ENCODE peak calls at places on chromosomes 2 and 18, in ten cellular contexts. Q is MM.1S, G is astrocyte of the spinal cord, O is K562, K is nephron progenitor cell, F is brain microvascular endothelial cell, T is A549, V is IMR-90, A is kidney epithelial cell, H is dorsolateral prefrontal cortex. X is an unnamed sample.

GRCh38 chr18:74255022-74255658 is 36.6 kb downstream of the CYB5A start:
- DNase-seq in Q (peak), G (peak), O (no peak), K (no peak), F (no peak), T (no peak), V (peak), A (no peak), H (no peak), X (no peak)

GRCh38 chr2:84424152-84424551 is 34.9 kb downstream of the SUCLG1 start:
- DNase-seq in Q (no peak), G (peak), O (peak), K (no peak), F (no peak), T (peak), V (peak), A (no peak), H (no peak), X (peak)

GRCh38 chr18:63070750-63071502 is 248.6 kb downstream of the BCL2 start:
- DNase-seq in Q (no peak), G (no peak), O (no peak), K (no peak), F (no peak), T (no peak), V (no peak), A (no peak), H (no peak), X (no peak)

GRCh38 chr18:50284226-50284885 is 3.0 kb upstream of the MBD1 start:
- DNase-seq in Q (no peak), G (peak), O (no peak), K (no peak), F (no peak), T (no peak), V (no peak), A (no peak), H (no peak), X (no peak)

GRCh38 chr18:73509460-73509859 is 638.2 kb downstream of the FBXO15 start:
- DNase-seq in Q (no peak), G (peak), O (no peak), K (no peak), F (no peak), T (no peak), V (peak), A (no peak), H (no peak), X (peak)

GRCh38 chr2:226136739-226137138 is 662.9 kb downstream of the IRS1 start:
- DNase-seq in Q (no peak), G (no peak), O (no peak), K (no peak), F (no peak), T (no peak), V (no peak), A (no peak), H (no peak), X (no peak)

GRCh38 chr2:69385443-69386151 is 1.4 kb downstream of the GFPT1 start:
- DNase-seq in Q (peak), G (peak), O (no peak), K (no peak), F (no peak), T (no peak), V (peak), A (no peak), H (no peak), X (no peak)

GRCh38 chr2:192139813-192140212 is 54.9 kb downstream of the TMEFF2 start:
- DNase-seq in Q (no peak), G (no peak), O (no peak), K (no peak), F (no peak), T (no peak), V (no peak), A (no peak), H (no peak), X (no peak)

GRCh38 chr2:100339823-100340222 is 17.5 kb upstream of the LONRF2 start:
- DNase-seq in Q (no peak), G (no peak), O (no peak), K (no peak), F (no peak), T (no peak), V (no peak), A (no peak), H (no peak), X (no peak)

GRCh38 chr2:129400825-129401224 is 578.6 kb upstream of the RAB6C start:
- DNase-seq in Q (no peak), G (no peak), O (no peak), K (peak), F (no peak), T (no peak), V (no peak), A (no peak), H (no peak), X (no peak)

GRCh38 chr2:109473006-109473380 is 140.8 kb downstream of the SEPTIN10 start:
- DNase-seq in Q (no peak), G (no peak), O (no peak), K (no peak), F (no peak), T (no peak), V (no peak), A (no peak), H (no peak), X (no peak)

GRCh38 chr2:241788572-241788971 is 11.9 kb downstream of the GAL3ST2 start:
- DNase-seq in Q (no peak), G (no peak), O (no peak), K (no peak), F (no peak), T (no peak), V (no peak), A (no peak), H (no peak), X (no peak)

GRCh38 chr2:99806758-99807157 is 316.9 kb upstream of the REV1 start:
- DNase-seq in Q (no peak), G (peak), O (no peak), K (no peak), F (peak), T (no peak), V (peak), A (peak), H (no peak), X (peak)

GRCh38 chr2:71861186-71862160 is 286.2 kb downstream of the CYP26B1 start:
- DNase-seq in Q (no peak), G (no peak), O (no peak), K (no peak), F (no peak), T (no peak), V (no peak), A (no peak), H (no peak), X (no peak)
- TF ChIP-seq CTCF in Q (no peak), G (no peak), O (no peak), K (no peak), F (no peak), T (no peak), V (no peak), A (no peak), H (no peak), X (no peak)

DNA sequence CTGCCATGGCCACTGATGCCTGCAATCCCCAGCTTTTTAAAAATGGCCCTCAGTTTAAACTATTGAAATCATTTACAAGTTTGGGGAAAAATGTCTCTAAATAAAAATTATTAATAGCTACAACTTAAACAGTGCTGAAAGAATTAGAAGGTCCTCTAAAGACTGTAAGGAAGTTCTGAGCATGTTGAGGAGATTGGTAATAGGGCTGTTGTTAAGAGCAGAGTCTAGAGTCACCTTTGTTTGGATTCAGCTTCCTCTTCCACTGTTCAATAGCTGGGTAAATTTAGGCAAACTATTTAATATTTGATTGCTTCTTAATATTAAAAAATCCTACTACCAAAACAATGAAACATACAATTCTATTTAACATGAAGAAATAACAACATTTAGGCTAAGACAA is 1127.1 kb upstream of the DDX18 start:
- DNase-seq in Q (no peak), G (no peak), O (no peak), K (no peak), F (no peak), T (no peak), V (no peak), A (no peak), H (no peak), X (no peak)
- TF ChIP-seq CTCF in Q (no peak), G (no peak), O (no peak), K (no peak), F (no peak), T (no peak), V (no peak), A (no peak), H (no peak), X (no peak)

DNA sequence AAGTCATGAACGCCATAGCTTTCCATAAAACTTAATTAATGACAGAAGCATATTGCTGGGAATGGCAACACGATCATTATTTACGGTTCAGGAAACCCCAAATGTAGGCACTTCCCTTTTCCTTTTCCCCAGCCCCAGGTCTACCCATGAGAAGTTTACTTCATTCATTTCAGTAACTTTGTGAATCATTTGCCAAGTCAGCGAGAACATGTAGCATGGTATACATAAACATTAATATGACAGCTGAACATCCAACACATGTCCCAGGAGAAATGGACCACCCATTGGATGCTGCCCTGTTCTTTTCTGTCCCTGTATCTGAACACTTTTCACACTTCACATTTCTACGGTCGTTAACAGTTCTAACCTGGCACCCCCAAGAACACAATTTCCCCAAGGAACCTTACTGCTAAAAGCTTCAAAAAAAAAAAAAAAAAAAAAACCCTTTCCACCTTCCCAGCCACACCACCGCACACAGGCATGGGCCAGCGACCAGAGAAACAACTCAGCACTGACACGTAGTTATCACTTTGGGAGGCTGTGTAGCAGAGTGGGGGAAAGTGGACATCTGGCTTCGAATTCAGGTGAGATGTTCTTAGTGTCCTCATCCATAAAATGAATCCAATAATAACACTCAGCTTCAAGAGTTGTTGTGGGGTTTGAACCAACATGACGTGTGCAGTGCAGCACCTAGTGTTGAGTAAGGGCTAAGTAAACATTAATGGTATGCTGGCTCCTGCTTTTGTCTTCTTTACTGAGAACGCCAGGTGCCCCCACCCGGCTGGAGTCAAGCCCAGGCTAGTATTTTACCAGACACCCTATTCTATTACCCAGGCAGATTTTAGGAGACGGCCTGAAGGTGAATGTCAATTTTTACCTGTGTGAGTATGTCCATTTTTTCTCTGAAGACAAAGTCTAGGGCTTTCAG is 371.5 kb downstream of the LNPK start:
- DNase-seq in Q (no peak), G (no peak), O (no peak), K (no peak), F (no peak), T (no peak), V (no peak), A (no peak), H (no peak), X (no peak)
- TF ChIP-seq CTCF in Q (no peak), G (no peak), O (no peak), K (no peak), F (no peak), T (no peak), V (no peak), A (no peak), H (no peak), X (no peak)

GRCh38 chr2:74759991-74760390 is 73.9 kb upstream of the HK2 start:
- DNase-seq in Q (no peak), G (no peak), O (no peak), K (no peak), F (no peak), T (no peak), V (peak), A (no peak), H (no peak), X (no peak)

GRCh38 chr2:74763962-74764428 is 69.9 kb upstream of the HK2 start:
- DNase-seq in Q (no peak), G (no peak), O (no peak), K (no peak), F (no peak), T (no peak), V (no peak), A (no peak), H (no peak), X (no peak)

GRCh38 chr2:74764429-74765272 is 69.3 kb upstream of the HK2 start:
- DNase-seq in Q (no peak), G (peak), O (no peak), K (no peak), F (no peak), T (no peak), V (peak), A (no peak), H (no peak), X (no peak)

GRCh38 chr2:74760875-74761630 is 72.9 kb upstream of the HK2 start:
- DNase-seq in Q (no peak), G (no peak), O (no peak), K (no peak), F (no peak), T (no peak), V (no peak), A (no peak), H (no peak), X (no peak)

GRCh38 chr2:74762789-74763188 is 71.1 kb upstream of the HK2 start:
- DNase-seq in Q (no peak), G (no peak), O (no peak), K (no peak), F (no peak), T (no peak), V (no peak), A (no peak), H (no peak), X (no peak)
- TF ChIP-seq CTCF in Q (no peak), G (no peak), O (peak), K (no peak), F (peak), T (no peak), V (peak), A (no peak), H (no peak), X (no peak)

GRCh38 chr18:78658531-78658930 is 321.1 kb upstream of the SALL3 start:
- DNase-seq in Q (no peak), G (no peak), O (no peak), K (no peak), F (no peak), T (no peak), V (no peak), A (no peak), H (no peak), X (no peak)

GRCh38 chr18:78660311-78660710 is 319.3 kb upstream of the SALL3 start:
- DNase-seq in Q (no peak), G (no peak), O (no peak), K (no peak), F (no peak), T (no peak), V (no peak), A (no peak), H (no peak), X (no peak)

GRCh38 chr18:78659057-78659456 is 320.6 kb upstream of the SALL3 start:
- DNase-seq in Q (no peak), G (no peak), O (no peak), K (no peak), F (no peak), T (no peak), V (no peak), A (no peak), H (no peak), X (no peak)

GRCh38 chr18:78661316-78661715 is 318.3 kb upstream of the SALL3 start:
- DNase-seq in Q (no peak), G (no peak), O (no peak), K (no peak), F (no peak), T (no peak), V (no peak), A (no peak), H (no peak), X (no peak)

DNA sequence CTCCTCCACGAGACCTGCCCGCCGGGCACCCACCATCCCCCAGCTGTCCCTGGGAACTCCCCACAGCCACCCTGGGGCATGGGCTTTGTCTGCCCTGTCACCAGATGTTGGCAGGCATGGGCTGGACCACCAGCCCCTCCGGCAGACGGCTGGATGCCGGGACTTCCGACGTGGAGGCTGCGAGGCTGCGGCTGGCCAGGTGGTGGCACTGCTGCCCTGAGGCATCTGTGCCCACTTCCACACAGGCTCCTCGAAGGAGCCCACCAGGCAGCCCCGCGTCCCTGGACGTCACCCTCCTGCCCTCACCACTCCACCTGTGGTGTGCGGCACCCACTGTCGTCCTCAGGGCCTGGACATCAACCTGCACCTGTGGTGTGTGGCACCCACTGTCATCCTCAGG is 319.9 kb upstream of the SALL3 start:
- DNase-seq in Q (no peak), G (no peak), O (peak), K (peak), F (no peak), T (no peak), V (no peak), A (no peak), H (no peak), X (no peak)
- TF ChIP-seq CTCF in Q (no peak), G (no peak), O (peak), K (peak), F (no peak), T (no peak), V (no peak), A (no peak), H (peak), X (peak)

DNA sequence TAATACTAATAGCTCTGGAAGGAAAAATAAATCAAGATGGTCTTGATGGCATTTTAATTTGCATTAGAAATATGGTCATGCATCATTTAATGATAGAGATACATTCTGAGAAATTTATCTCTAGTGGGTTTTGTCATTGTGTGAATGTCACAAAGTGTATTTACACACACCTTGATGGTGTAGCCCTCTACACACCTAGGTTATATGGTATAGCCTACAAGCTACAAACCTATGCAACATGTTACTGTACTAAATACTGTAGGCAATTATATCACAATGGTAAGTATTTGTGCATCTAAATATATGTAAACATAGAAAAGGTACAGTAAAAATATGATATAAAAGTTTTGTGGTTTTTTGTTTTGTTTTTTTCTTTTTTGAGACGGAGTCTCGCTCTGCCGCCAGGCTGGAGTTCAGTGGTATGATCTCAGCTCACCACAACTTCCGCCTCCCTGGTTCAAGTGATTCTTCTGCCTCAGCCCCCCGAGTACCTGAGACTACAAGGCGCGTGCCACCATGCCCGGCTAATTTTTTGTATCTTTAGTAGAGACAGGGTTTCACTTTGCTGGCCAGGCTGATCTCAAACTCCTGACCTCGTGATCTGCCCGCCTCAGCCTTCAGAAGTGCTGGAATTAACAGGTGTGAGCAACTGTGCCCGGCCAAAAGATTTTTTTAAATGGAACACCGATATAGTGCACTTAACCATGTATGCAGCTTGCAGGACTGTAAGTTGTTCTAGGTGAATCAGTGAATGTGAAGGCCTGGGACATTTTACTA is 83.7 kb upstream of the UBXN4 start:
- DNase-seq in Q (no peak), G (no peak), O (no peak), K (no peak), F (no peak), T (no peak), V (no peak), A (no peak), H (no peak), X (no peak)
- TF ChIP-seq CTCF in Q (no peak), G (no peak), O (no peak), K (no peak), F (no peak), T (no peak), V (no peak), A (no peak), H (no peak), X (no peak)

DNA sequence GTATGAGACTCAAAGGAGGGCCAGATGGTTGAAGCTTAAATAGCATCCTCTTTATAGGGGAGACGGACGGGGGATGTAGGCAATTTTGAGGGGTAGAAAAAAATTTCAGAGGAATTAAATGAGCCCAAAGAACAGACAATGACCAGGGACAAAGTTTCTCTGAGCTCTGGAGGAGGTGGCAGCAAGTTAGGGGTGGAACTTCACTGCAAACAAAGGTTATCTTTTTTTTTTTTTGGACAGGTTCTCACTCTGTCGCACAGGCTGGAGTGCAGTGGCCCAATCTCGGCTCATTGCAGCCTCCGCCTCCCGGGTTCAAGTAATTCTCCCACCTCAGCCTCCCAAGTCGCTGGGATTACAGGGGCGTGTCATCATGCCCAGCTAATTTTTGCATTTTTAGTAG is 195.6 kb downstream of the PDE11A start:
- DNase-seq in Q (no peak), G (no peak), O (no peak), K (no peak), F (no peak), T (no peak), V (no peak), A (no peak), H (no peak), X (no peak)
- TF ChIP-seq CTCF in Q (no peak), G (no peak), O (no peak), K (no peak), F (no peak), T (no peak), V (no peak), A (no peak), H (no peak), X (no peak)

DNA sequence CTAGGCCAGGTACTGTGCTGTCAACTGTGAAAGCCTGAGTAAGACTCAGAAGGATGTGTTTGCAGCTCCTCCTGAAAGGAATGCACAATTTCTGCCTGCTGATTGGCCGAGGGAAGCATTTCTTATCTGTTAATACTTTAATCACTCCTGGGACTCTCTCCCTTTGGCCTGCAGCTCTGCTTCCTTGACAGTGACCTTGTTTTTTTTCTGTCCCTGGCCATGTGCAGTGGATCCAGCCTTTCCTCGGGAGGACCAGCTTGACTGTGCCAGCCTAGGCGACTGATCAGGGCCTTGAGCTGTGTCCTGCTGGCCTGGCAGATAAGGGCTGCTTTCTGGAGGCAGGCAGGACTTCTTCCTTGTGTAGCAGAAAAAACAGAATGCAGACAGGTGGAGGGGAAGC is 10.0 kb downstream of the RNF144A start:
- DNase-seq in Q (no peak), G (no peak), O (no peak), K (no peak), F (no peak), T (no peak), V (no peak), A (no peak), H (no peak), X (no peak)
- TF ChIP-seq CTCF in Q (no peak), G (no peak), O (no peak), K (no peak), F (no peak), T (no peak), V (no peak), A (no peak), H (no peak), X (no peak)

X was measured in HFFc6.